ENCODE peak calls at places on chromosomes 4 and X, in four cellular contexts. One of them, this sample, is unnamed.

GRCh38 chr4:47032405-47033106 is 1.2 kb downstream of the GABRB1 start:
- DNase-seq in lower lobe of right lung: peak
- DNase-seq in HL-60: peak
- DNase-seq in neuronal stem cell: peak
- DNase-seq in this sample: peak

GRCh38 chrX:36414056-36414455 is 494.5 kb downstream of the CFAP47 start:
- DNase-seq in lower lobe of right lung: no peak
- DNase-seq in HL-60: no peak
- DNase-seq in neuronal stem cell: no peak
- DNase-seq in this sample: no peak

GRCh38 chrX:124441971-124442370 is 95.6 kb downstream of the SH2D1A start:
- DNase-seq in lower lobe of right lung: no peak
- DNase-seq in HL-60: no peak
- DNase-seq in neuronal stem cell: no peak
- DNase-seq in this sample: no peak

GRCh38 chrX:155997436-155997835 is at the start of gene IL9R:
- DNase-seq in lower lobe of right lung: no peak
- DNase-seq in HL-60: no peak
- DNase-seq in neuronal stem cell: no peak
- DNase-seq in this sample: peak

GRCh38 chr4:121960801-121961200 is 8.9 kb upstream of the TRPC3 start:
- DNase-seq in lower lobe of right lung: no peak
- DNase-seq in HL-60: no peak
- DNase-seq in neuronal stem cell: no peak
- DNase-seq in this sample: no peak

GRCh38 chrX:108439434-108439883 is at the start of gene COL4A5:
- DNase-seq in lower lobe of right lung: peak
- DNase-seq in HL-60: peak
- DNase-seq in neuronal stem cell: peak
- DNase-seq in this sample: no peak

GRCh38 chr4:3115637-3116300 is 41.3 kb downstream of the HTT start:
- DNase-seq in lower lobe of right lung: no peak
- DNase-seq in HL-60: no peak
- DNase-seq in neuronal stem cell: no peak
- DNase-seq in this sample: no peak

GRCh38 chrX:1537031-1537715 is at the start of gene P2RY8:
- DNase-seq in lower lobe of right lung: peak
- DNase-seq in HL-60: peak
- DNase-seq in neuronal stem cell: no peak
- DNase-seq in this sample: peak

GRCh38 chrX:2898861-2899512 is 30.2 kb downstream of the ARSD start:
- DNase-seq in lower lobe of right lung: no peak
- DNase-seq in HL-60: no peak
- DNase-seq in neuronal stem cell: no peak
- DNase-seq in this sample: no peak

GRCh38 chr4:83178029-83178428 is 63.5 kb upstream of the PLAC8 start:
- DNase-seq in lower lobe of right lung: no peak
- DNase-seq in HL-60: no peak
- DNase-seq in neuronal stem cell: no peak
- DNase-seq in this sample: no peak

GRCh38 chr4:154559141-154559841 is 3.5 kb upstream of the FGB start:
- DNase-seq in lower lobe of right lung: no peak
- DNase-seq in HL-60: peak
- DNase-seq in neuronal stem cell: peak
- DNase-seq in this sample: no peak

GRCh38 chrX:40853816-40854123 is 118.4 kb upstream of the MED14 start:
- DNase-seq in lower lobe of right lung: no peak
- DNase-seq in HL-60: peak
- DNase-seq in neuronal stem cell: no peak
- DNase-seq in this sample: no peak

GRCh38 chrX:40854242-40854641 is 118.9 kb upstream of the MED14 start:
- DNase-seq in lower lobe of right lung: no peak
- DNase-seq in HL-60: no peak
- DNase-seq in neuronal stem cell: no peak
- DNase-seq in this sample: no peak

GRCh38 chrX:40852573-40852972 is 117.2 kb upstream of the MED14 start:
- DNase-seq in lower lobe of right lung: no peak
- DNase-seq in HL-60: no peak
- DNase-seq in neuronal stem cell: no peak
- DNase-seq in this sample: no peak

GRCh38 chrX:40855411-40855810 is 120.1 kb upstream of the MED14 start:
- DNase-seq in lower lobe of right lung: no peak
- DNase-seq in HL-60: no peak
- DNase-seq in neuronal stem cell: no peak
- DNase-seq in this sample: no peak

DNA sequence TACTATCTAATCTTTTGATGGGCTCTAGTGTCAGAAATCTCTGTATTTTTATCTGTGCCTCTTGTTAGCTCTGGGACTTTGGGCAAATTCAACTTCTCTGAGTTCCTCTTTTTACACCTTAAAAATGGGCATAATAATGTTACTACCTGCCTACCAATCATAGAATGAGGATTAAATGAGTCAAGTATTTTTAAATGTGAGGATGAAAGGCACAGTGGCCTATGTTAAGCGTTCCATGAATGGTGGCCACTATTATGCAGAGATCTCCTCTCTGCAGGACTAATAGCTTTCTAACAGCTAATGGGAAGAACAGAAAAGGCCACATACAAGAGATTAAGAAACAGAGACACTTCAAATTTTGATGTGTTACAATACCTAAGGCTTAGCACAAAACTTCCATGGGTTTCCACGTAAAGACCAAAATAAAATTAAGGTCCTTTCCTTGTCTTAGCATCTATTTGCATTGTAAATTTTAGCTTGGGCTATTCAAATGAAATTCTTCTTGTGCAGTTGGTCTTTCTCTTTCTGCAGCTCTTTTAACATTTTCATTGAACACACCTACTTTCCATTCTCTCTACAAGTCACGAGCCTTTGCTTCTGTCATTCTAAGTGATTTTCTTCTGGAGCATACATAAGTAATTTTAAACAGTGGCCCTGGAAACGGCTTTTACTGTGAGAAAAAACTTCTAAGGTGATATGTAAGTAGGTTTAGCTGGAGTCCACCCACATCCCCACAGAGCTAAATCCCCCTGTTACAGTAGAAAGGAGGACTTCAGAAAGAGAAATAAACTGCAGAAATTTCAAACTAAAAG is 117.9 kb upstream of the MED14 start:
- DNase-seq in lower lobe of right lung: no peak
- DNase-seq in HL-60: no peak
- DNase-seq in neuronal stem cell: no peak
- DNase-seq in this sample: no peak
- H3K4me3 ChIP-seq in lower lobe of right lung: no peak
- H3K4me3 ChIP-seq in HL-60: no peak
- H3K4me3 ChIP-seq in neuronal stem cell: no peak
- H3K4me3 ChIP-seq in this sample: no peak

DNA sequence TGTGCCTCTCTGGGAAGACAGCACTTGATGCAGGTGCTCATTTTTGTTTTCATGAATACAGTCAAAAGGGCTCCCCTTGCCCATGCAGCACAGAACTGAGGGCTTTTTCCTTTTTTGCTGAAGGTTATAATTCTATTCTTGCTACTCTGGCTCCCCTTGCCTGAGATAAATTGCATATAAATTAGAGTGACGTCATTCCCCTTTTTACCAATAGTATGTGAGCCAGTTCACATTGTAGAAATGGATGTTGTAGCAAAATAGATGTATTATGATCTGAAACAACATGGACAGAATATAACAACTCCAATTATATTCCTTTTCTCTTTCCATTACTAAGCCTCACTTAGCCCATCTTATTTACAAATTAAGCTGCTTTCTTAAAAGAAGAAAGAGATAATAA is 28.4 kb downstream of the CXorf58 start:
- DNase-seq in lower lobe of right lung: no peak
- DNase-seq in HL-60: no peak
- DNase-seq in neuronal stem cell: no peak
- DNase-seq in this sample: no peak
- H3K4me3 ChIP-seq in lower lobe of right lung: no peak
- H3K4me3 ChIP-seq in HL-60: no peak
- H3K4me3 ChIP-seq in neuronal stem cell: no peak
- H3K4me3 ChIP-seq in this sample: no peak

GRCh38 chrX:13996650-13997049 is 33.0 kb downstream of the GEMIN8 start:
- DNase-seq in lower lobe of right lung: no peak
- DNase-seq in HL-60: no peak
- DNase-seq in neuronal stem cell: no peak
- DNase-seq in this sample: no peak

GRCh38 chrX:13990126-13990525 is 39.6 kb downstream of the GEMIN8 start:
- DNase-seq in lower lobe of right lung: no peak
- DNase-seq in HL-60: no peak
- DNase-seq in neuronal stem cell: no peak
- DNase-seq in this sample: no peak

GRCh38 chrX:13994681-13995080 is 35.0 kb downstream of the GEMIN8 start:
- DNase-seq in lower lobe of right lung: no peak
- DNase-seq in HL-60: no peak
- DNase-seq in neuronal stem cell: no peak
- DNase-seq in this sample: no peak

DNA sequence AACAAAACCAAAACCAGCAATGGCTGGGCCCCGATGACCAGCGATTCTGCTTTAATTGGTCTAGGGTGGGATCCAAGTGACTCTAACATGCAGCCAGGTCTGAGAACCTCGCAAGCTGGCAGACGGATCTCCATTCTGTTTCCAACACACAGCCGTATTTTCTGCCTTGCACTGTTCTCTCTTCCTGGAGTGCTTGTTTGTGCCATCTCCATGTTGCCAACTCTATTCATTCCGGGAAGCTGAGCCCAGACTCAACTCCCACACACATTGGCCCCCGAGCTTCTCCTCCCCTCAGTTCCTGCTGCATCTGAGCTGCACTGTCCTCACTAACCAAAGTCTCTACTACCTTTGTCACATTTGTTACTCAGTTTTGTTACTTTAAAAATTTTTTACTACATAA is 35.6 kb downstream of the GEMIN8 start:
- DNase-seq in lower lobe of right lung: no peak
- DNase-seq in HL-60: no peak
- DNase-seq in neuronal stem cell: no peak
- DNase-seq in this sample: no peak
- H3K4me3 ChIP-seq in lower lobe of right lung: no peak
- H3K4me3 ChIP-seq in HL-60: no peak
- H3K4me3 ChIP-seq in neuronal stem cell: no peak
- H3K4me3 ChIP-seq in this sample: no peak

GRCh38 chr4:10743357-10743756 is 58.8 kb upstream of the CLNK start:
- DNase-seq in lower lobe of right lung: no peak
- DNase-seq in HL-60: no peak
- DNase-seq in neuronal stem cell: no peak
- DNase-seq in this sample: no peak

GRCh38 chr4:10741961-10742699 is 57.6 kb upstream of the CLNK start:
- DNase-seq in lower lobe of right lung: no peak
- DNase-seq in HL-60: no peak
- DNase-seq in neuronal stem cell: no peak
- DNase-seq in this sample: no peak

GRCh38 chr4:10750714-10751113 is 66.1 kb upstream of the CLNK start:
- DNase-seq in lower lobe of right lung: no peak
- DNase-seq in HL-60: no peak
- DNase-seq in neuronal stem cell: no peak
- DNase-seq in this sample: no peak

GRCh38 chr4:10746371-10747143 is 62.0 kb upstream of the CLNK start:
- DNase-seq in lower lobe of right lung: no peak
- DNase-seq in HL-60: no peak
- DNase-seq in neuronal stem cell: no peak
- DNase-seq in this sample: no peak

DNA sequence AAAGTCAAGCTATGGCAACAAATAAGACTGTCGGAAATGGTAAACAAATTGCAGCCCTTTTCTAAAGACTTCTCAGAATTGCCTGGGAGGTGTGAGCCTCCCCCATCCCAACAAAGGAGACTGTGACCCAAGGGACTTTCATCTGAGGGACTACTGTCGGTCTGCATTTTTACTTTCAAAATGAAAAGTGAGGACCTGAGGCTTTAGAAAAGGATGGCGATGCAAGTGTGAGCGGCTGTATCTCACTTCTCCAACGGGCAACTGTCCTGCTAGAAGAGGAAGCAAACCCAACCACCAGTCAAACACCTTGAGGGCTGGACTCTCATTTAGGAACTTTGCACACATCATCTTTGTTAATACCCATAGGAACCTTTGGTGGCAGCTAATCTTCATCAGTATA is 62.6 kb upstream of the CLNK start:
- DNase-seq in lower lobe of right lung: no peak
- DNase-seq in HL-60: no peak
- DNase-seq in neuronal stem cell: no peak
- DNase-seq in this sample: no peak
- H3K4me3 ChIP-seq in lower lobe of right lung: no peak
- H3K4me3 ChIP-seq in HL-60: no peak
- H3K4me3 ChIP-seq in neuronal stem cell: no peak
- H3K4me3 ChIP-seq in this sample: no peak

DNA sequence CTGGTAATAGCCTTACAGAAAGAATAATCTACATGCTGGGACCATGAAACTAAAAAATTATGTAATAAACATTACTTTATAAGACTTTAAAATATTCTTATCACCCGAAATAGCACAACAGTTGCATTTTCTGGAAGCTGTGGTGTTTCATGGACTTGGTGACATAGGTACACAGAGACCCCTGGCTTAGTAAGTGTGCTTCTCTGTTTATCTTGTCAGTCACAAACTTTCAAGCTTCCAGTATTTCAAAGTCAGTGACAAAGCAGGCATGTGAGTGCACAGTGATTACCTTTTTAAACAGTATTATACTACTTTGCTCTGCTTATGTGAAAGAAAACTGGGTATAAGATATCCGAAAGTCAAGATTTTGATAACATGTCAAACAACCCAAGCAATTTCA is 84.3 kb downstream of the PAPSS1 start:
- DNase-seq in lower lobe of right lung: no peak
- DNase-seq in HL-60: no peak
- DNase-seq in neuronal stem cell: no peak
- DNase-seq in this sample: no peak
- H3K4me3 ChIP-seq in lower lobe of right lung: no peak
- H3K4me3 ChIP-seq in HL-60: no peak
- H3K4me3 ChIP-seq in neuronal stem cell: no peak
- H3K4me3 ChIP-seq in this sample: no peak

GRCh38 chr4:40858946-40859345 is 109.2 kb downstream of the NSUN7 start:
- DNase-seq in lower lobe of right lung: no peak
- DNase-seq in HL-60: no peak
- DNase-seq in neuronal stem cell: no peak
- DNase-seq in this sample: no peak

DNA sequence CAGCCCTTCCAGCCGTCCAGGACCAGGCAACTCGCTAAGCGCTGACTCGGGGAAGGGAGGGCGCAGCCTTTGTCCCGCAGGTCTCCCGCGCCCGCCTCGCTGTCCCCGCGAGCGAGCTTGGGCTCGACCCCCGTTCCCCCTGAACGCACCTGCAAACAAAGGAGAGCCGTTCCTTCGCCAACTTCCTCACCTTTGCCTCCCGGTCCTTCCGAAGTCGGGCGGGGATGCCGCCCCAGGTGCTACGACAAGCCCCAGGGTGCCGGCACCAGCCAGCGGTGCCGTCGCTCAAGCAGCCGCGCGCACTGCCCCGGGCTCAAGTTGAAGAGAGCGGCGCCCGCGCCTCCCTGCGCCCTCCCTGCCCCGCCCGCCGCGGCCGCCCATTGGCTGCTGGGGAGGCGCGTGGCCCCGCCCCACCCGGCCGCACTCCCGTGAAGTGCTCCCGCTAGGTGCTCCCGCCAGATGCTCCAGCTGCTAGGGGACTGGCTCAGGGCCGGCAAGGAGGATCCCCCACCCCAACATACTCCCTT is 107.1 kb downstream of the NSUN7 start:
- DNase-seq in lower lobe of right lung: peak
- DNase-seq in HL-60: peak
- DNase-seq in neuronal stem cell: peak
- DNase-seq in this sample: peak
- H3K4me3 ChIP-seq in lower lobe of right lung: peak
- H3K4me3 ChIP-seq in HL-60: peak
- H3K4me3 ChIP-seq in neuronal stem cell: peak
- H3K4me3 ChIP-seq in this sample: no peak

GRCh38 chr4:23937173-23937572 is 47.3 kb upstream of the PPARGC1A start:
- DNase-seq in lower lobe of right lung: no peak
- DNase-seq in HL-60: no peak
- DNase-seq in neuronal stem cell: no peak
- DNase-seq in this sample: no peak
- H3K4me3 ChIP-seq in lower lobe of right lung: no peak
- H3K4me3 ChIP-seq in HL-60: no peak
- H3K4me3 ChIP-seq in neuronal stem cell: no peak
- H3K4me3 ChIP-seq in this sample: no peak